ENCODE peak calls at places on chromosomes 13 and 19, in seven cellular contexts. L, W, Z, J, D, C and S are unnamed samples.

GRCh38 chr19:3227054-3227626 is 2.7 kb downstream of the CELF5 start:
- DNase-seq in D (no peak), Z (no peak), L (no peak), C (no peak), J (no peak), W (no peak), S (no peak)

GRCh38 chr13:65913173-65913572 is 1317.0 kb downstream of the PCDH9 start:
- DNase-seq in D (no peak), L (no peak), C (no peak), Z (no peak), W (peak), J (peak), S (no peak)

GRCh38 chr13:110457361-110457760 is 104.2 kb downstream of the RAB20 start:
- DNase-seq in D (no peak), W (no peak), C (no peak), J (no peak), Z (no peak), L (no peak), S (no peak)

GRCh38 chr13:110372676-110373075 is 65.6 kb downstream of the COL4A2 start:
- DNase-seq in L (no peak), J (no peak), D (no peak), C (no peak), Z (no peak), W (no peak), S (no peak)

GRCh38 chr13:84126671-84127171 is 244.4 kb upstream of the SLITRK1 start:
- DNase-seq in L (no peak), C (no peak), D (no peak), J (no peak), Z (no peak), W (peak), S (no peak)

GRCh38 chr13:33205804-33206221 is 79.7 kb downstream of the STARD13 start:
- DNase-seq in C (peak), J (peak), Z (no peak), L (no peak), D (no peak), W (peak), S (no peak)

GRCh38 chr13:98201178-98201577 is 24.1 kb upstream of the RNF113B start:
- DNase-seq in D (no peak), Z (no peak), J (no peak), L (no peak), C (no peak), W (no peak), S (no peak)

GRCh38 chr19:45275370-45275971 is 24.4 kb downstream of the MARK4 start:
- DNase-seq in L (no peak), C (no peak), J (no peak), W (no peak), D (no peak), Z (no peak), S (no peak)

GRCh38 chr19:35088514-35088913 is 27.1 kb upstream of the FXYD3 start:
- DNase-seq in C (no peak), L (no peak), W (peak), Z (no peak), D (no peak), J (peak), S (no peak)

GRCh38 chr19:56111601-56112312 is 9.3 kb downstream of the ZNF787 start:
- DNase-seq in L (no peak), J (no peak), C (peak), W (no peak), D (peak), Z (no peak), S (no peak)

GRCh38 chr19:39390460-39390758 is 497 bp downstream of the PAF1 start:
- DNase-seq in J (no peak), Z (no peak), D (no peak), C (peak), L (no peak), W (no peak), S (no peak)

GRCh38 chr19:32201661-32202060 is 143.7 kb upstream of the ZNF507 start:
- DNase-seq in D (no peak), J (no peak), W (peak), Z (no peak), C (no peak), L (no peak), S (no peak)

GRCh38 chr19:51398096-51398704 is 7.8 kb upstream of the C19orf84 start:
- DNase-seq in J (peak), C (no peak), W (no peak), L (no peak), D (no peak), Z (no peak), S (no peak)

GRCh38 chr13:112330479-112331407 is 45.4 kb upstream of the SPACA7 start:
- DNase-seq in C (no peak), W (no peak), Z (no peak), L (no peak), J (no peak), D (no peak), S (no peak)

GRCh38 chr13:31072041-31072440 is 89.7 kb downstream of the HSPH1 start:
- DNase-seq in Z (no peak), L (no peak), J (peak), D (no peak), C (no peak), W (peak), S (no peak)

GRCh38 chr13:71661921-71662320 is 205.1 kb downstream of the DACH1 start:
- DNase-seq in J (peak), D (no peak), W (peak), C (no peak), L (no peak), Z (peak), S (no peak)

GRCh38 chr19:7928741-7929701 is 3.1 kb upstream of the CTXN1 start:
- DNase-seq in J (peak), D (no peak), C (peak), L (peak), Z (peak), W (peak), S (peak)

GRCh38 chr19:5693195-5694166 is 3.4 kb downstream of the RPL36 start:
- DNase-seq in J (no peak), L (no peak), C (peak), D (peak), Z (no peak), W (no peak), S (no peak)

GRCh38 chr19:7926727-7927604 is 1.0 kb upstream of the CTXN1 start:
- DNase-seq in C (peak), Z (no peak), D (no peak), W (no peak), J (no peak), L (no peak), S (no peak)

GRCh38 chr13:113631341-113632095 is 26.5 kb downstream of the ATP4B start:
- DNase-seq in C (peak), Z (no peak), W (no peak), D (peak), L (no peak), J (no peak), S (no peak)

GRCh38 chr19:39590265-39590664 is 12.1 kb upstream of the LGALS13 start:
- DNase-seq in W (peak), C (no peak), Z (no peak), J (peak), D (no peak), L (peak), S (no peak)

GRCh38 chr13:113651511-113652403 is 6.2 kb downstream of the ATP4B start:
- DNase-seq in D (peak), J (no peak), C (peak), Z (no peak), L (peak), W (no peak), S (no peak)

GRCh38 chr19:3026768-3027167 is 2.3 kb downstream of the TLE2 start:
- DNase-seq in J (no peak), Z (no peak), L (no peak), C (no peak), D (no peak), W (no peak), S (no peak)

GRCh38 chr19:3146677-3147100 is 10.9 kb downstream of the GNA15 start:
- DNase-seq in Z (no peak), W (no peak), J (no peak), D (peak), C (peak), L (peak), S (no peak)

GRCh38 chr13:24141333-24141910 is 19.1 kb upstream of the SPATA13 start:
- DNase-seq in Z (no peak), C (no peak), J (no peak), W (no peak), L (no peak), D (no peak), S (no peak)

GRCh38 chr13:35485451-35485850 is 9.0 kb upstream of the MAB21L1 start:
- DNase-seq in D (no peak), Z (no peak), J (no peak), W (no peak), L (no peak), C (no peak), S (no peak)

GRCh38 chr19:46489445-46490272 is 6.0 kb downstream of the PNMA8B start:
- DNase-seq in W (peak), D (peak), L (peak), C (peak), J (peak), Z (no peak), S (no peak)

GRCh38 chr19:32830231-32831014 is 39.1 kb downstream of the SLC7A9 start:
- DNase-seq in W (peak), Z (no peak), D (no peak), L (no peak), J (peak), C (no peak), S (no peak)

GRCh38 chr19:7917292-7918061 is 2.7 kb upstream of the SNAPC2 start:
- DNase-seq in J (peak), L (peak), D (peak), C (peak), Z (no peak), W (peak), S (no peak)

GRCh38 chr19:10830370-10830769 is 5.6 kb downstream of the TMED1 start:
- DNase-seq in C (no peak), J (no peak), W (no peak), L (no peak), Z (no peak), D (no peak), S (no peak)

GRCh38 chr19:16519230-16519687 is 23.0 kb downstream of the CHERP start:
- DNase-seq in J (no peak), L (no peak), Z (no peak), D (no peak), C (no peak), W (no peak), S (no peak)

GRCh38 chr13:106205871-106206270 is 329.6 kb downstream of the EFNB2 start:
- DNase-seq in D (no peak), C (no peak), W (no peak), L (no peak), Z (no peak), J (no peak), S (no peak)

GRCh38 chr13:47904891-47905290 is 96.2 kb downstream of the SUCLA2 start:
- DNase-seq in J (no peak), L (no peak), C (no peak), Z (no peak), W (no peak), D (no peak), S (no peak)

DNA sequence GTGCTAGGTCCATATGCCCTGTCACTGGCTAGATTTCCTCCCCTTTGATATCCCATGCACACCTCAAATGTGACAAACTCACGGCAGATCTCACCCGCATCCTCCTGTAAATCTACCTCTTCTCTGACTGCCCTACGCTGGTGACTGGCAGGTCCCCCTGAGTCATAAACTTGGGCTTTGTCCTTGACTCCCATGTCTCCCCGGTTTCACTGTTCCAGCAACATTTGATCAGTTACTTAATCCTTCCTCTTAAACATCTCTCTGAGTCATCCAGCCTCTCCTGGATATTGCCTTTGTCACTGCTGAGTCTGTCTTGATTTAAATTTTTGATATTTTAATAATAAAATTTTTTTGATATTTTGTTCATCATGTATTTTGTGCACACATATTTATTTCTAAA is 26.5 kb downstream of the FAM216B start:
- DNase-seq in J (peak), L (no peak), C (no peak), D (no peak), W (peak), Z (no peak), S (no peak)
- TF ChIP-seq CTCF in J (no peak), L (no peak), C (no peak), D (no peak), W (no peak), Z (no peak), S (no peak)

DNA sequence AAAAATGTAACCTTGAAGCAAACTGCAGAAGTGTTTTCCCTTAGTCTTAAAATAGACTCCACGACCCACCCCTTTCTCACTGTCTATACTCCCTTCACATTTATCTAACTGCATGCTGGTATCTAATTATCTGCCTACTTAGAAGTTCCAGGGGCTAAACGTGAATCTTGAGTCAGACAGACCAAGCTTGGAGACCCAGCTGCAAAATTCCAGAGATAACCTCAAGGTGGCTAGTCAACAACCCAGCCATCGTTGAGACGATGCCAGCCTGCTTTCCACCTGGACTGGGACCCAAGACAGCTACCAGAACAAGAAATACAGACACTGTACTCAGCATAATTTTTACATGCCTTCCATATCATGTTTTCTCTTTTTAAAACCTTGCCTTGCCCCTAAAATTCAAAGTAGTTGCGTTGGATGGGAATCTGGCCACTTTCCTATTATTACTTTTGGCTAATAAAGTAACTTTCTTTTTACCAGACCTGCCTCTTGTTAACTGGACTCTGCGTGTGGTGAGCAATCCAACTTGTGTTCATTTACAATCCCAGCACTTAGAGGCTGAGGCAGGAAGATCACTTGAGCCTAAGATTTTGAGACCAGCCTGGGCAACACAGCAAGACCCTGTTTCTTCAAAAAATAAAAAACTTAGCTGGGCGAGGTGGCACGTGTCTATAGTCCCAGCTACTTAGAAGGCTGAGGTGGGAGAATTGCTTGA is 82.3 kb downstream of the CDADC1 start:
- DNase-seq in Z (no peak), J (no peak), C (no peak), L (no peak), W (no peak), D (no peak), S (no peak)
- TF ChIP-seq CTCF in Z (no peak), J (no peak), C (no peak), L (no peak), W (no peak), D (no peak), S (no peak)

DNA sequence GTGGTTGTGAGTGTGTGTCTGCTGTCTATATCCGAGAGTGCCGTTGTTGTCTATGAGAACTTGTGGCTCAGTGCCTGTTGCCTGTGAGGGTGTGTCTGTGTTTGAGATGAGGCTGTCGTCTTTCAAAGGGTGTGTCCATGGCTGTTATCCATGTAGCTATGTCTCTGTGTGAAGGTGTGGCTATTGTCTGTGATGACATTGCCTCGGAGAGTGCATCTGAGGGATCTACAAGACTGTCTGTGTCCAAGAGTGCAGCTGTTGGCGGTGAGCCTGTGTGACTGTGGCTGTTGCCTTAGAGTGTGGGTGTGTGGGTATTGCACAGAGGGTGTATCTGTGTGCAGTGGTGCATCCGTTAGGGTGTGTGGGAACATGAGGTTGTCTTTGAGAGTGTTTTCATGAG is 4.9 kb downstream of the NUMBL start:
- DNase-seq in C (no peak), D (no peak), J (no peak), L (no peak), Z (no peak), W (no peak), S (no peak)
- TF ChIP-seq CTCF in C (no peak), D (no peak), J (no peak), L (no peak), Z (no peak), W (no peak), S (no peak)

GRCh38 chr13:94346261-94347019 is 133.0 kb downstream of the DCT start:
- DNase-seq in D (no peak), Z (no peak), J (no peak), C (no peak), W (no peak), L (no peak), S (no peak)

GRCh38 chr13:94351292-94352000 is 128.0 kb downstream of the DCT start:
- DNase-seq in D (no peak), W (peak), J (peak), C (no peak), L (no peak), Z (no peak), S (no peak)

DNA sequence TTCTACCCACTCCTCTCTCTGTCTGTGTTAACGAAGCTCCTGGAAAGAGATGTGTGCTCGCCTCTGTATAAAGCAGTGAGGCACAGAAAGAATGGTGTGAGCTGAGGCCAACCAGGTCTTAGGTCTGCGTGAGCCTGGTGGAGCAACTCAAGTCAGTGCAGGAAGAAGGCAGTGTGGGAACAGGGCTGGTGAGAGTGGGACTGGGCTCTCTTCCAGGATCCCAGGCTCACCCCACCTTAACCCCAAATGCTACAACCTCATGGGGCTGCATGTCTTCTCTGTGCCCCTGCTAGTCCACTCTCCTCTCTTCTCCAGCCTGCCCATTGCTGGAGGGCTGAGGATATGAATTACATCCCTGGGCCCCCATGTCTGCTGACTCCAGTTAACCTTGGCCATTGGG is 127.4 kb downstream of the DCT start:
- DNase-seq in D (no peak), L (no peak), Z (no peak), W (peak), C (no peak), J (no peak), S (no peak)
- TF ChIP-seq CTCF in D (no peak), L (no peak), Z (no peak), W (no peak), C (no peak), J (no peak), S (no peak)

GRCh38 chr19:9430444-9430843 is 4.9 kb downstream of the ZNF266 start:
- DNase-seq in L (no peak), W (no peak), D (no peak), C (no peak), Z (no peak), J (no peak), S (no peak)

GRCh38 chr19:9435279-9436268 is at the start of gene ZNF266:
- DNase-seq in J (peak), L (peak), D (peak), Z (peak), W (peak), C (peak), S (peak)

GRCh38 chr19:9427941-9428340 is 7.4 kb downstream of the ZNF266 start:
- DNase-seq in J (no peak), L (no peak), W (no peak), D (no peak), C (no peak), Z (no peak), S (no peak)

GRCh38 chr19:9436358-9436757 is 985 bp upstream of the ZNF266 start:
- DNase-seq in J (no peak), D (no peak), W (no peak), Z (no peak), C (no peak), L (no peak), S (no peak)

DNA sequence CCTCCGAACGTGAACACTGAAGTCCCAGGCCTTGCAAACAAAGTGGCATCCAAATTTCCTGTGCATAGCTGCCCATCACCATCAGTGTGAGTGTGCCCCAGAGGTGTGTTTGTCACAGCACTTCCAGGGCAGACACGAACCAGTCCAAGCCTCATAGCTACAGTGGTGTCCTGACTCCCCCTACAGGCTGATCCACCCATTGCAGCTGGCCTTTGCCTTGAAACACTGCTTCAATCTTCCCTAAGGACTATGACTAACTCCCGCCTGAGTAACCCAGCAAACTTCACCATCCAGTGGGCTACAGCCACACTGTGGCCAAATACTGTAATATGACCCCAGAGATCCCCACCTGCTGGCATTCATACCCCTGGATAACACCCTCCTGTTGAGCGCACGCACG is 3.9 kb downstream of the ZNF266 start:
- DNase-seq in J (no peak), D (no peak), L (peak), W (peak), Z (no peak), C (no peak), S (no peak)
- TF ChIP-seq CTCF in J (peak), D (peak), L (peak), W (peak), Z (peak), C (no peak), S (no peak)

GRCh38 chr13:72693832-72694231 is 33.6 kb downstream of the MZT1 start:
- DNase-seq in L (no peak), J (no peak), Z (no peak), D (no peak), W (no peak), C (no peak), S (no peak)

GRCh38 chr13:72694314-72694713 is 33.1 kb downstream of the MZT1 start:
- DNase-seq in Z (no peak), W (no peak), C (no peak), D (no peak), L (no peak), J (peak), S (no peak)

GRCh38 chr13:72698164-72698563 is 29.3 kb downstream of the MZT1 start:
- DNase-seq in L (no peak), C (no peak), Z (no peak), D (no peak), J (peak), W (no peak), S (no peak)

GRCh38 chr13:72692884-72693514 is 34.4 kb downstream of the MZT1 start:
- DNase-seq in D (no peak), J (no peak), W (no peak), Z (no peak), C (no peak), L (no peak), S (no peak)

DNA sequence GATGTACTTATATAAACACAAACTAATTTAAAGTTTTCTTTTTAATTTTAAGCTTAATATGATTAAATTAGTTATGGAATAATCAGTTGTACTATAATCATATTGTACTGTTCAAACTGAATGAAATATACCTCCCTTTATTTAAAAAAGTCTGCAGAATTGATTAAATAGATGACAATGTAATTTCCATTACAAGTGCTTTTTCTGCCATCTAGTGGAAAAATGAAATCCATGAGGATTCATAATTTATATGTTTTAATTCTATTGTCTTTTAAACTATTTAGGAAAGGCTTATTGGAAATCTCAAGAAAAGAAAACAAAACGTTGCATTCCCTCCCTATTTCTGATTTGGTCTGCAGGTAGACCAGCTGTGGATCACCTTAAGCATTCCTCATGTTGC is 30.8 kb downstream of the MZT1 start:
- DNase-seq in C (no peak), Z (no peak), L (no peak), J (peak), W (no peak), D (no peak), S (no peak)
- TF ChIP-seq CTCF in C (no peak), Z (peak), L (no peak), J (peak), W (no peak), D (peak), S (no peak)

GRCh38 chr19:49701271-49701786 is 10.4 kb downstream of the CPT1C start:
- DNase-seq in C (no peak), L (peak), J (no peak), Z (no peak), D (no peak), W (no peak), S (no peak)
- TF ChIP-seq CTCF in C (no peak), L (no peak), J (no peak), Z (no peak), D (no peak), W (no peak), S (no peak)